ENCODE peak calls at places on chromosomes 16 and 17, in seven cellular contexts. G is left ventricle myocardium superior, B is GM23248, L is IMR-90, K is neural crest cell, J is EH, S is astrocyte of the spinal cord. F is an unnamed sample.
A peak's percentile ranks its signal among the peaks of the same experiment; 100 is the strongest.

GRCh38 chr17:726331-726919 is 6.0 kb upstream of the TLCD3A start:
- DNase-seq in G (no peak), B (no peak), L (no peak), K (no peak), J (no peak), S (no peak), F (no peak)

GRCh38 chr16:58638148-58639036 is 8.8 kb upstream of the CNOT1 start:
- DNase-seq in G (peak; percentile 58), B (peak; percentile 96), L (peak; percentile 91), K (no peak), J (peak; percentile 91), S (peak; percentile 81), F (no peak)

GRCh38 chr17:6531575-6531974 is 24.8 kb downstream of the PITPNM3 start:
- DNase-seq in G (no peak), B (no peak), L (no peak), K (no peak), J (no peak), S (no peak), F (no peak)

GRCh38 chr16:9845661-9846361 is 336.4 kb downstream of the GRIN2A start:
- DNase-seq in G (no peak), B (peak; percentile 59), L (no peak), K (no peak), J (peak; percentile 66), S (no peak), F (no peak)

GRCh38 chr17:73625975-73626706 is 18.1 kb downstream of the SDK2 start:
- DNase-seq in G (peak; percentile 68), B (no peak), L (no peak), K (no peak), J (no peak), S (no peak), F (no peak)

GRCh38 chr17:81439926-81440450 is 44.7 kb downstream of the BAHCC1 start:
- DNase-seq in G (no peak), B (no peak), L (no peak), K (no peak), J (no peak), S (no peak), F (no peak)

GRCh38 chr16:28041615-28042014 is 21.9 kb downstream of the GSG1L start:
- DNase-seq in G (no peak), B (no peak), L (no peak), K (no peak), J (peak; percentile 40), S (no peak), F (no peak)

GRCh38 chr16:20916927-20917326 is 16.4 kb downstream of the LYRM1 start:
- DNase-seq in G (no peak), B (no peak), L (no peak), K (no peak), J (no peak), S (no peak), F (no peak)

F was measured in central memory CD8-positive, alpha-beta T cell.